ENCODE peak calls at places on chromosomes 4 and X, in eight cellular contexts. L is AG04450; M is hippocampal formation; S is posterior vena cava; E is T1000; U is HEK293T; O is H9; Y is stimulated activated naive CD8-positive, alpha-beta T cell treated with anti-CD3 and anti-CD28 coated beads, Interleukin-15, Interleukin-2, amounts not matched to agents 100 U/mL and 50 U/mL, for 24 hours. I is an unnamed sample.

GRCh38 chr4:188551156-188551555 is 411.9 kb downstream of the TRIML1 start:
- DNase-seq in L (no peak), M (no peak), S (no peak), E (no peak), U (no peak), O (no peak), Y (no peak), I (no peak)

GRCh38 chr4:183354213-183354612 is 32.0 kb upstream of the CLDN24 start:
- DNase-seq in L (no peak), M (no peak), S (no peak), E (no peak), U (peak), O (no peak), Y (no peak), I (no peak)

GRCh38 chr4:1050486-1051213 is 39.2 kb downstream of the FGFRL1 start:
- DNase-seq in L (no peak), M (peak), S (peak), E (no peak), U (no peak), O (peak), Y (no peak), I (peak)

GRCh38 chr4:57081651-57082349 is 28.4 kb downstream of the IGFBP7 start:
- DNase-seq in L (no peak), M (no peak), S (no peak), E (no peak), U (no peak), O (peak), Y (no peak), I (peak)

GRCh38 chr4:70705146-70705855 is 16.5 kb upstream of the RUFY3 start:
- DNase-seq in L (no peak), M (peak), S (peak), E (peak), U (peak), O (peak), Y (peak), I (peak)

GRCh38 chr4:2792711-2793577 is at the start of gene SH3BP2:
- DNase-seq in L (no peak), M (peak), S (peak), E (peak), U (peak), O (peak), Y (peak), I (peak)

GRCh38 chr4:16573181-16573580 is 325.3 kb downstream of the LDB2 start:
- DNase-seq in L (no peak), M (no peak), S (no peak), E (peak), U (no peak), O (no peak), Y (no peak), I (no peak)

GRCh38 chr4:11281720-11282119 is 147.0 kb downstream of the HS3ST1 start:
- DNase-seq in L (no peak), M (no peak), S (no peak), E (no peak), U (no peak), O (no peak), Y (no peak), I (no peak)

GRCh38 chrX:42021058-42021457 is 97.7 kb upstream of the CASK start:
- DNase-seq in L (no peak), M (no peak), S (no peak), E (no peak), U (no peak), O (no peak), Y (no peak), I (no peak)

GRCh38 chr4:108884596-108884995 is 121.7 kb upstream of the ETNPPL start:
- DNase-seq in L (no peak), M (no peak), S (no peak), E (no peak), U (no peak), O (no peak), Y (no peak), I (no peak)

GRCh38 chrX:44431206-44431605 is 87.7 kb upstream of the EFHC2 start:
- DNase-seq in L (no peak), M (no peak), S (no peak), E (no peak), U (no peak), O (no peak), Y (no peak), I (no peak)

I was measured in ELF-1.